ENCODE peak calls at places on chromosome 9, in eight cellular contexts. P is tibial artery, L is cardiac fibroblast, H is mucosa of descending colon, J is AG04450, Z is PC-3, M is cardiac muscle cell, V is stomach. W is an unnamed sample.

GRCh38 chr9:80932181-80932580 is 757.2 kb downstream of the TLE1 start:
- DNase-seq in L (no peak), M (no peak), J (no peak), H (no peak), Z (no peak), V (no peak), P (no peak), W (peak; percentile 5)

GRCh38 chr9:71146511-71146910 is 25.1 kb upstream of the TRPM3 start:
- DNase-seq in V (no peak), L (no peak), H (no peak), J (no peak), Z (no peak), P (no peak), M (no peak), W (peak; percentile 35)

GRCh38 chr9:82961504-82962125 is 101.3 kb downstream of the RASEF start:
- DNase-seq in M (peak; percentile 92), J (peak; percentile 41), H (peak; percentile 72), V (peak; percentile 86), L (peak; percentile 82), Z (peak; percentile 83), P (no peak), W (peak; percentile 85)

GRCh38 chr9:112819635-112820496 is 69.3 kb downstream of the SNX30 start:
- DNase-seq in J (peak; percentile 50), P (peak; percentile 76), M (peak; percentile 87), Z (peak; percentile 65), L (peak; percentile 83), V (peak; percentile 37), H (no peak), W (peak; percentile 72)

GRCh38 chr9:25224309-25224708 is 453.9 kb downstream of the TUSC1 start:
- DNase-seq in H (no peak), P (no peak), J (no peak), L (no peak), Z (no peak), V (no peak), M (no peak), W (no peak)

GRCh38 chr9:87546704-87547103 is 49.0 kb downstream of the DAPK1 start:
- DNase-seq in Z (no peak), P (no peak), L (peak; percentile 52), J (no peak), V (no peak), M (no peak), H (no peak), W (peak; percentile 45)

GRCh38 chr9:124574944-124575343 is 67.7 kb upstream of the NR5A1 start:
- DNase-seq in V (no peak), M (no peak), P (no peak), Z (peak; percentile 80), J (peak; percentile 43), L (peak; percentile 81), H (no peak), W (peak; percentile 88)

GRCh38 chr9:121172726-121173487 is 28.8 kb downstream of the RAB14 start:
- DNase-seq in L (no peak), P (no peak), H (no peak), J (no peak), Z (no peak), V (no peak), M (no peak), W (peak; percentile 58)

GRCh38 chr9:97437151-97437550 is 25.3 kb downstream of the TDRD7 start:
- DNase-seq in Z (no peak), L (no peak), V (no peak), J (no peak), M (no peak), P (no peak), H (no peak), W (no peak)

GRCh38 chr9:88236531-88237453 is 98.5 kb upstream of the SPATA31C2 start:
- DNase-seq in M (no peak), P (peak; percentile 70), J (no peak), H (no peak), Z (no peak), L (peak; percentile 5), V (no peak), W (no peak)

GRCh38 chr9:14103115-14103514 is 210.8 kb downstream of the NFIB start:
- DNase-seq in M (no peak), P (no peak), L (no peak), Z (no peak), V (no peak), J (no peak), H (no peak), W (no peak)

GRCh38 chr9:110049699-110050450 is 158.1 kb downstream of the C9orf152 start:
- DNase-seq in V (peak; percentile 41), H (peak; percentile 66), M (peak; percentile 44), Z (peak; percentile 30), P (peak; percentile 74), J (no peak), L (peak; percentile 51), W (peak; percentile 39)

GRCh38 chr9:74920944-74921626 is 31.6 kb downstream of the C9orf40 start:
- DNase-seq in P (no peak), H (no peak), J (no peak), M (no peak), Z (peak; percentile 18), L (no peak), V (no peak), W (peak; percentile 41)

GRCh38 chr9:93183663-93184438 is at the start of gene WNK2:
- DNase-seq in L (peak; percentile 11), Z (peak; percentile 63), J (no peak), M (peak; percentile 67), H (peak; percentile 82), V (peak; percentile 65), P (no peak), W (peak; percentile 22)

GRCh38 chr9:34651286-34651685 is 699 bp upstream of the IL11RA start:
- DNase-seq in P (peak; percentile 76), H (peak; percentile 49), M (no peak), V (peak; percentile 71), Z (no peak), L (peak; percentile 71), J (no peak), W (no peak)

GRCh38 chr9:76216161-76216649 is 178.0 kb downstream of the RFK start:
- DNase-seq in V (no peak), M (no peak), J (peak; percentile 85), P (no peak), H (no peak), L (peak; percentile 96), Z (peak; percentile 5), W (peak; percentile 91)

GRCh38 chr9:14478175-14479165 is 164.5 kb upstream of the NFIB start:
- DNase-seq in J (no peak), P (no peak), V (no peak), Z (no peak), M (no peak), H (no peak), L (peak; percentile 14), W (no peak)

GRCh38 chr9:136564379-136564988 is 18.6 kb upstream of the NOTCH1 start:
- DNase-seq in V (peak; percentile 40), P (peak; percentile 86), L (peak; percentile 89), H (no peak), M (no peak), Z (no peak), J (no peak), W (no peak)
- TF ChIP-seq CTCF in V (no peak), P (peak; percentile 38), L (peak; percentile 34), H (no peak), M (peak; percentile 19), Z (no peak), J (peak; percentile 28), W (no peak)

GRCh38 chr9:19162026-19162366 is 34.7 kb upstream of the PLIN2 start:
- DNase-seq in L (no peak), Z (no peak), M (no peak), V (no peak), P (no peak), H (no peak), J (no peak), W (no peak)
- H3K4me3 ChIP-seq in L (no peak overlapping the region), Z (no peak overlapping the region), M (no peak overlapping the region), V (no peak overlapping the region), P (no peak overlapping the region), H (no peak overlapping the region), J (no peak overlapping the region), W (no peak overlapping the region)

DNA sequence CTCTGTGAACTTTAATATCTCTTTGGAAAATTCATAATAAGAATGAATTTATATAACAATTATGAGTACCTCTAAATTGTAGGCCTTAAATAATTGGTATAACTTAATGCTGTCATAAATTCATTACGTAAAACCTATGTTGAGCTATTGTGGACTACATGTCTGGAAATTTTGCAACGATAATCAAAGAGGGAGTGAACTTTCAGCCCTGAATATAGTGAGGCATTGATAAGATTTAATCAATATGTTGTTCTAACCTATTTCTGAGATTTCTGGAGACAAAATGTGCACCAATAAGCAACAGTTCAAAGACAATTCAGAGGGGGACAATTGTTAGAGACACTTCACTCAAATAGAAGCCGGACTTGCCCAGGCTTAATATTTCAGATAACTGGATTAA is 499.4 kb downstream of the ELAVL2 start:
- DNase-seq in V (no peak), P (no peak), M (no peak), L (no peak), H (no peak), J (no peak), Z (no peak), W (no peak)
- TF ChIP-seq CTCF in V (no peak), P (no peak), M (no peak), L (no peak), H (no peak), J (no peak), Z (no peak), W (no peak)

GRCh38 chr9:132126837-132127236 is 35.0 kb upstream of the NTNG2 start:
- DNase-seq in Z (no peak), L (no peak), H (no peak), M (no peak), J (no peak), P (no peak), V (no peak), W (no peak)

GRCh38 chr9:132125361-132125760 is 36.5 kb upstream of the NTNG2 start:
- DNase-seq in H (no peak), J (no peak), V (no peak), P (no peak), M (no peak), Z (no peak), L (no peak), W (no peak)

GRCh38 chr9:132128191-132128590 is 33.7 kb upstream of the NTNG2 start:
- DNase-seq in Z (no peak), P (no peak), L (no peak), M (no peak), J (no peak), H (no peak), V (no peak), W (no peak)

GRCh38 chr9:132124800-132125199 is 37.1 kb upstream of the NTNG2 start:
- DNase-seq in L (no peak), H (no peak), M (no peak), P (no peak), J (no peak), Z (no peak), V (no peak), W (no peak)

GRCh38 chr9:132125944-132126720 is 35.7 kb upstream of the NTNG2 start:
- DNase-seq in J (no peak), H (no peak), Z (no peak), V (no peak), M (no peak), P (no peak), L (no peak), W (peak; percentile 10)
- H3K4me3 ChIP-seq in J (no peak overlapping the region), H (no peak overlapping the region), Z (no peak overlapping the region), V (no peak overlapping the region), M (no peak overlapping the region), P (no peak overlapping the region), L (no peak overlapping the region), W (no peak overlapping the region)